ENCODE peak calls at places on chromosomes 3 and 15, in six cellular contexts. Z is lung microvascular endothelial cell, W is hypothalamus, U is smooth muscle cell of the brain vasculature, T is endothelial cell, N is cardiac fibroblast. S is an unnamed sample.

GRCh38 chr15:99578809-99579208 is 13.0 kb downstream of the MEF2A start:
- DNase-seq in T (no peak), W (no peak), Z (no peak), N (no peak), U (no peak), S (no peak)

GRCh38 chr15:61095804-61096506 is 133.1 kb downstream of the RORA start:
- DNase-seq in N (no peak), U (no peak), T (no peak), Z (no peak), W (no peak), S (no peak)

GRCh38 chr3:143208976-143209714 is 89.6 kb downstream of the CHST2 start:
- DNase-seq in N (no peak), W (no peak), Z (no peak), T (no peak), U (no peak), S (no peak)

GRCh38 chr15:48800811-48801460 is 9.9 kb downstream of the CEP152 start:
- DNase-seq in U (no peak), Z (peak), N (peak), T (no peak), W (no peak), S (no peak)

GRCh38 chr3:32220006-32220405 is 18.5 kb upstream of the CMTM8 start:
- DNase-seq in W (no peak), T (no peak), Z (no peak), N (peak), U (no peak), S (no peak)

GRCh38 chr15:40957041-40957555 is 3.8 kb downstream of the CHAC1 start:
- DNase-seq in Z (no peak), U (no peak), N (no peak), T (no peak), W (no peak), S (no peak)

GRCh38 chr3:35422826-35423601 is 216.3 kb upstream of the ARPP21 start:
- DNase-seq in Z (peak), U (peak), W (no peak), N (peak), T (no peak), S (peak)

GRCh38 chr3:152376351-152377183 is 107.8 kb downstream of the MBNL1 start:
- DNase-seq in Z (peak), W (peak), T (no peak), N (peak), U (no peak), S (no peak)

GRCh38 chr3:64341355-64341754 is 116.1 kb upstream of the PRICKLE2 start:
- DNase-seq in N (peak), Z (no peak), T (no peak), W (no peak), U (no peak), S (no peak)

GRCh38 chr15:38941399-38941953 is 376.9 kb upstream of the RASGRP1 start:
- DNase-seq in T (no peak), N (peak), U (no peak), Z (no peak), W (no peak), S (no peak)

GRCh38 chr3:191414286-191414685 is 46.7 kb upstream of the PYDC2 start:
- DNase-seq in U (no peak), T (no peak), Z (no peak), W (no peak), N (no peak), S (no peak)

GRCh38 chr3:119497824-119498187 is 541 bp upstream of the TIMMDC1 start:
- DNase-seq in U (no peak), Z (peak), W (no peak), T (peak), N (peak), S (no peak)

GRCh38 chr3:182726258-182727142 is 66.8 kb upstream of the ATP11B start:
- DNase-seq in N (no peak), W (no peak), T (no peak), Z (no peak), U (no peak), S (no peak)

GRCh38 chr15:66405605-66406004 is 18.9 kb downstream of the MAP2K1 start:
- DNase-seq in T (no peak), Z (peak), W (no peak), U (no peak), N (peak), S (no peak)

GRCh38 chr3:64548200-64548889 is 139.5 kb downstream of the ADAMTS9 start:
- DNase-seq in T (no peak), W (peak), U (no peak), N (no peak), Z (no peak), S (peak)

GRCh38 chr3:133691410-133692107 is 29.8 kb upstream of the TOPBP1 start:
- DNase-seq in T (no peak), N (peak), W (no peak), U (no peak), Z (no peak), S (no peak)

GRCh38 chr15:77630956-77631789 is 1.5 kb downstream of the LINGO1 start:
- DNase-seq in Z (peak), T (peak), U (no peak), N (no peak), W (peak), S (no peak)

GRCh38 chr3:103048371-103048722 is 613.5 kb downstream of the ZPLD1 start:
- DNase-seq in N (no peak), U (peak), W (no peak), Z (no peak), T (no peak), S (no peak)

GRCh38 chr15:49188933-49189332 is 18.9 kb downstream of the GALK2 start:
- DNase-seq in T (no peak), W (no peak), N (no peak), U (no peak), Z (no peak), S (no peak)

GRCh38 chr3:30199096-30199734 is 407.2 kb upstream of the TGFBR2 start:
- DNase-seq in U (no peak), Z (peak), N (peak), T (peak), W (peak), S (no peak)

GRCh38 chr3:51280171-51280570 is 104.9 kb upstream of the MANF start:
- DNase-seq in T (no peak), U (no peak), N (no peak), Z (no peak), W (peak), S (no peak)

GRCh38 chr3:45170071-45170470 is 23.9 kb upstream of the CDCP1 start:
- DNase-seq in U (no peak), W (no peak), Z (no peak), N (no peak), T (no peak), S (no peak)

GRCh38 chr3:127089487-127090145 is 103.3 kb upstream of the PRR23E start:
- DNase-seq in Z (no peak), T (no peak), N (peak), W (no peak), U (peak), S (no peak)

GRCh38 chr3:151871639-151872468 is 1.6 kb upstream of the SUCNR1 start:
- DNase-seq in W (no peak), N (peak), U (no peak), Z (peak), T (no peak), S (no peak)

GRCh38 chr15:73740152-73741048 is 12.8 kb downstream of the INSYN1 start:
- DNase-seq in Z (no peak), N (no peak), W (no peak), U (no peak), T (no peak), S (no peak)

GRCh38 chr15:90597477-90598052 is 67.8 kb downstream of the CRTC3 start:
- DNase-seq in T (no peak), N (no peak), W (no peak), U (no peak), Z (no peak), S (no peak)

GRCh38 chr15:91824256-91824655 is 29.3 kb upstream of the SLCO3A1 start:
- DNase-seq in W (peak), Z (no peak), U (no peak), N (no peak), T (no peak), S (no peak)

GRCh38 chr15:94607176-94607654 is 375.9 kb downstream of the MCTP2 start:
- DNase-seq in W (no peak), U (no peak), T (peak), Z (peak), N (no peak), S (no peak)

GRCh38 chr3:157290761-157291160 is 130.8 kb upstream of the CCNL1 start:
- DNase-seq in U (no peak), N (peak), W (no peak), Z (peak), T (no peak), S (no peak)

GRCh38 chr3:156317457-156317856 is 197.1 kb downstream of the KCNAB1 start:
- DNase-seq in U (no peak), N (peak), T (no peak), W (no peak), Z (peak), S (no peak)

GRCh38 chr15:90594297-90594696 is 64.6 kb downstream of the CRTC3 start:
- DNase-seq in T (no peak), N (no peak), U (no peak), Z (peak), W (peak), S (no peak)

GRCh38 chr3:187165144-187165543 is 25.8 kb upstream of the RPL39L start:
- DNase-seq in N (peak), U (peak), W (no peak), T (peak), Z (peak), S (no peak)

GRCh38 chr15:42048080-42048820 is 27.4 kb upstream of the PLA2G4E start:
- DNase-seq in T (no peak), N (no peak), W (no peak), U (no peak), Z (no peak), S (no peak)

GRCh38 chr15:66905185-66905584 is 160.2 kb upstream of the SMAD3 start:
- DNase-seq in N (no peak), T (no peak), Z (no peak), U (no peak), W (no peak), S (no peak)

S was measured in brain pericyte.